ENCODE peak calls at places on chromosomes 7 and 10, in ten cellular contexts. Z is amniotic stem cell; Y is fibroblast of the aortic adventitia; A is NCI-H748 treated with DMSO at 0.1 percent for 48 hours; X is activated CD4-positive, alpha-beta T cell treated with anti-CD3 and anti-CD28 coated beads, Interleukin-2, amount 50 U/mL, for 1 hour; K is left lobe of liver; M is fibroblast of lung; P is sigmoid colon; N is EH; C is ecto neural progenitor cell. L is an unnamed sample.

GRCh38 chr10:123621910-123622309 is 44.2 kb upstream of the GPR26 start:
- DNase-seq in C (no peak), A (no peak), M (no peak), X (no peak), Z (no peak), K (no peak), Y (no peak), N (peak; percentile 75), P (no peak), L (peak; percentile 12)

GRCh38 chr10:88113657-88114272 is 250.3 kb downstream of the PTEN start:
- DNase-seq in A (no peak), K (no peak), X (no peak), C (no peak), M (no peak), N (peak; percentile 33), P (no peak), Z (no peak), Y (no peak), L (peak; percentile 37)

GRCh38 chr7:18693401-18693800 is 197.9 kb downstream of the HDAC9 start:
- DNase-seq in K (no peak), C (no peak), N (peak; percentile 81), Z (peak; percentile 15), P (peak; percentile 66), X (no peak), A (no peak), M (peak; percentile 73), Y (peak; percentile 93), L (no peak)

GRCh38 chr10:100618856-100619255 is 83.1 kb downstream of the HIF1AN start:
- DNase-seq in K (no peak), N (no peak), Z (no peak), P (no peak), X (no peak), Y (no peak), C (no peak), A (no peak), M (no peak), L (no peak)

GRCh38 chr7:45885264-45885882 is 2.9 kb upstream of the IGFBP1 start:
- DNase-seq in M (peak; percentile 25), A (no peak), K (peak; percentile 81), Z (no peak), X (no peak), N (peak; percentile 50), Y (no peak), C (no peak), P (no peak), L (peak; percentile 83)

GRCh38 chr7:150944066-150945042 is 33.8 kb downstream of the KCNH2 start:
- DNase-seq in Y (no peak), A (no peak), N (no peak), M (no peak), P (peak; percentile 57), Z (no peak), X (no peak), K (no peak), C (no peak), L (no peak)

GRCh38 chr7:47982610-47983009 is 3.2 kb upstream of the HUS1 start:
- DNase-seq in P (no peak), M (no peak), Z (no peak), X (no peak), N (no peak), C (no peak), Y (no peak), K (no peak), A (no peak), L (no peak)

GRCh38 chr10:95031659-95032058 is 37.6 kb downstream of the CYP2C8 start:
- DNase-seq in P (no peak), M (no peak), A (no peak), X (no peak), Y (no peak), K (no peak), N (no peak), Z (no peak), C (no peak), L (no peak)

GRCh38 chr7:1566687-1567081 is 3.1 kb downstream of the PSMG3 start:
- DNase-seq in K (no peak), P (no peak), N (no peak), M (no peak), X (no peak), Y (no peak), Z (no peak), A (no peak), C (no peak), L (no peak)

GRCh38 chr10:48655426-48656240 is 29.0 kb upstream of the WDFY4 start:
- DNase-seq in N (peak; percentile 73), Z (no peak), X (no peak), A (no peak), K (peak; percentile 85), P (peak; percentile 80), Y (peak; percentile 67), M (peak; percentile 68), C (no peak), L (peak; percentile 93)

GRCh38 chr7:70325509-70326101 is 727.3 kb downstream of the AUTS2 start:
- DNase-seq in K (no peak), X (no peak), P (no peak), M (peak; percentile 85), Y (peak; percentile 51), N (peak; percentile 5), A (no peak), C (no peak), Z (peak; percentile 24), L (no peak)

GRCh38 chr7:70193514-70193913 is 595.2 kb downstream of the AUTS2 start:
- DNase-seq in M (peak; percentile 38), Y (peak; percentile 52), A (peak; percentile 24), K (no peak), C (no peak), N (peak; percentile 1), P (no peak), X (no peak), Z (no peak), L (no peak)

GRCh38 chr7:133155121-133155520 is 73.2 kb upstream of the CHCHD3 start:
- DNase-seq in N (no peak), K (no peak), P (no peak), X (no peak), Z (no peak), A (no peak), C (no peak), Y (no peak), M (no peak), L (no peak)

GRCh38 chr10:63819753-63820347 is 298.6 kb downstream of the REEP3 start:
- DNase-seq in M (peak; percentile 59), C (peak; percentile 55), Y (peak; percentile 82), A (peak; percentile 28), Z (peak; percentile 63), N (peak; percentile 69), X (no peak), K (peak; percentile 72), P (peak; percentile 78), L (no peak)

GRCh38 chr7:153084283-153084682 is 324.7 kb downstream of the ACTR3B start:
- DNase-seq in P (no peak), N (no peak), K (no peak), C (no peak), Z (no peak), Y (no peak), X (no peak), A (no peak), M (no peak), L (no peak)

GRCh38 chr7:100016209-100016901 is 959 bp downstream of the ZKSCAN1 start:
- DNase-seq in N (peak; percentile 12), A (no peak), C (no peak), X (no peak), M (peak; percentile 31), Y (peak; percentile 13), P (no peak), Z (no peak), K (peak; percentile 43), L (no peak)

GRCh38 chr10:92418891-92419290 is 127.9 kb downstream of the MARCHF5 start:
- DNase-seq in Z (no peak), M (no peak), K (no peak), X (no peak), Y (no peak), C (no peak), A (no peak), N (no peak), P (no peak), L (no peak)

GRCh38 chr10:45532501-45532900 is 140.1 kb downstream of the ZFAND4 start:
- DNase-seq in P (no peak), X (no peak), N (peak; percentile 1), Y (no peak), M (peak; percentile 5), Z (no peak), A (no peak), K (no peak), C (no peak), L (no peak)

GRCh38 chr7:108372601-108373000 is 83.6 kb downstream of the NRCAM start:
- DNase-seq in N (no peak), Y (peak; percentile 73), X (no peak), A (no peak), P (no peak), K (no peak), C (no peak), M (peak; percentile 42), Z (no peak), L (no peak)

GRCh38 chr10:113735913-113736312 is 15.6 kb upstream of the PLEKHS1 start:
- DNase-seq in Z (no peak), Y (no peak), C (no peak), P (no peak), A (peak; percentile 2), X (no peak), K (no peak), N (peak; percentile 22), M (peak; percentile 6), L (no peak)

GRCh38 chr10:117477961-117478670 is 64.4 kb upstream of the EMX2 start:
- DNase-seq in M (peak; percentile 90), Z (no peak), K (no peak), N (peak; percentile 88), C (no peak), X (no peak), A (no peak), P (no peak), Y (peak; percentile 70), L (no peak)

GRCh38 chr10:117137031-117137910 is 799 bp downstream of the VAX1 start:
- DNase-seq in C (peak; percentile 73), P (no peak), K (no peak), M (peak; percentile 57), Y (no peak), N (peak; percentile 69), A (no peak), X (no peak), Z (no peak), L (no peak)

GRCh38 chr7:142759433-142759832 is 10.2 kb downstream of the PRSS1 start:
- DNase-seq in Y (no peak), Z (no peak), K (no peak), M (no peak), N (no peak), X (no peak), P (no peak), C (no peak), A (no peak), L (no peak)

GRCh38 chr7:137882261-137882668 is 35.5 kb upstream of the DGKI start:
- DNase-seq in Y (peak; percentile 99), K (no peak), M (peak; percentile 100), C (no peak), X (no peak), N (peak; percentile 100), A (no peak), P (peak; percentile 75), Z (peak; percentile 90), L (no peak)

GRCh38 chr10:23558361-23558799 is 119.5 kb downstream of the OTUD1 start:
- DNase-seq in M (no peak), N (no peak), Y (peak; percentile 80), X (no peak), A (no peak), K (no peak), Z (no peak), P (no peak), C (no peak), L (no peak)

GRCh38 chr10:20890009-20890408 is 7.1 kb downstream of the NEBL start:
- DNase-seq in Z (no peak), A (peak; percentile 87), K (no peak), Y (no peak), X (no peak), N (no peak), M (peak; percentile 50), P (no peak), C (no peak), L (no peak)